ENCODE peak calls at places on chromosomes 2 and 18, in seven cellular contexts. M, O, N, P, A, R and H are unnamed samples.

GRCh38 chr2:79723830-79724229 is 211.0 kb downstream of the CTNNA2 start:
- DNase-seq in R (peak), N (peak), M (peak), O (no peak), A (no peak), P (no peak), H (no peak)

GRCh38 chr2:111715987-111716900 is 167.7 kb downstream of the ANAPC1 start:
- DNase-seq in N (no peak), O (no peak), A (no peak), M (no peak), P (no peak), R (no peak), H (no peak)

GRCh38 chr2:23684540-23685176 is 242.3 kb downstream of the ATAD2B start:
- DNase-seq in R (no peak), O (no peak), A (no peak), P (no peak), N (no peak), M (no peak), H (no peak)

GRCh38 chr18:78685250-78685979 is 294.2 kb upstream of the SALL3 start:
- DNase-seq in R (no peak), M (no peak), N (no peak), A (no peak), P (no peak), O (no peak), H (no peak)

GRCh38 chr2:230924470-230925341 is at the start of gene GPR55:
- DNase-seq in O (peak), M (no peak), N (no peak), R (no peak), P (no peak), A (peak), H (no peak)

GRCh38 chr2:230042195-230042594 is 26.5 kb downstream of the SLC16A14 start:
- DNase-seq in A (no peak), R (no peak), M (no peak), P (no peak), O (no peak), N (no peak), H (no peak)

GRCh38 chr2:148998162-148998830 is 40.2 kb upstream of the LYPD6B start:
- DNase-seq in A (no peak), M (no peak), R (no peak), P (no peak), O (no peak), N (no peak), H (no peak)

GRCh38 chr2:149065236-149065635 is 26.7 kb downstream of the LYPD6B start:
- DNase-seq in N (peak), A (no peak), R (no peak), M (peak), P (no peak), O (no peak), H (no peak)

GRCh38 chr2:153043385-153043784 is 325.0 kb downstream of the ARL6IP6 start:
- DNase-seq in N (no peak), O (no peak), A (no peak), P (no peak), R (no peak), M (no peak), H (no peak)

GRCh38 chr2:124147552-124147951 is 122.5 kb downstream of the CNTNAP5 start:
- DNase-seq in O (no peak), P (no peak), A (no peak), M (no peak), R (no peak), N (no peak), H (no peak)

GRCh38 chr2:74111380-74111779 is 36.3 kb downstream of the BOLA3 start:
- DNase-seq in N (no peak), O (no peak), A (no peak), P (no peak), R (no peak), M (no peak), H (no peak)

GRCh38 chr2:204264068-204264693 is 281.1 kb upstream of the PARD3B start:
- DNase-seq in R (no peak), P (peak), O (no peak), M (no peak), N (no peak), A (no peak), H (no peak)

GRCh38 chr2:123566291-123566946 is 458.7 kb upstream of the CNTNAP5 start:
- DNase-seq in O (no peak), M (no peak), P (no peak), N (no peak), R (no peak), A (no peak), H (no peak)

GRCh38 chr2:105570326-105570725 is 171.5 kb upstream of the FHL2 start:
- DNase-seq in N (no peak), O (no peak), A (no peak), M (no peak), R (no peak), P (no peak), H (no peak)

GRCh38 chr2:239978381-239978780 is 46.8 kb downstream of the NDUFA10 start:
- DNase-seq in O (no peak), N (no peak), P (no peak), R (peak), M (no peak), A (no peak), H (no peak)